ENCODE peak calls at places on chromosomes 3 and 15, in four cellular contexts. One of them, this sample, is unnamed.
A peak's percentile ranks its signal among the peaks of the same experiment; 100 is the strongest.

GRCh38 chr3:10137178-10137577 is 4.4 kb upstream of the VHL start:
- DNase-seq in NCI-H460: no peak
- DNase-seq in fibroblast of gingiva: no peak
- DNase-seq in stimulated activated CD8-positive, alpha-beta memory T cell treated with anti-CD3 and anti-CD28 coated beads, Interleukin-2, amount 100 ng/mL, for 48 hours: no peak
- DNase-seq in this sample: no peak

GRCh38 chr3:140931801-140932200 is 9.8 kb upstream of the SLC25A36 start:
- DNase-seq in NCI-H460: no peak
- DNase-seq in fibroblast of gingiva: no peak
- DNase-seq in stimulated activated CD8-positive, alpha-beta memory T cell treated with anti-CD3 and anti-CD28 coated beads, Interleukin-2, amount 100 ng/mL, for 48 hours: no peak
- DNase-seq in this sample: no peak

GRCh38 chr3:61610316-61610715 is 48.9 kb downstream of the PTPRG start:
- DNase-seq in NCI-H460: no peak
- DNase-seq in fibroblast of gingiva: no peak
- DNase-seq in stimulated activated CD8-positive, alpha-beta memory T cell treated with anti-CD3 and anti-CD28 coated beads, Interleukin-2, amount 100 ng/mL, for 48 hours: no peak
- DNase-seq in this sample: no peak

GRCh38 chr15:57873564-57874209 is 167.2 kb downstream of the POLR2M start:
- DNase-seq in NCI-H460: no peak
- DNase-seq in fibroblast of gingiva: no peak
- DNase-seq in stimulated activated CD8-positive, alpha-beta memory T cell treated with anti-CD3 and anti-CD28 coated beads, Interleukin-2, amount 100 ng/mL, for 48 hours: no peak
- DNase-seq in this sample: no peak

GRCh38 chr3:88828466-88828865 is 279.0 kb upstream of the EPHA3 start:
- DNase-seq in NCI-H460: no peak
- DNase-seq in fibroblast of gingiva: peak; percentile 20
- DNase-seq in stimulated activated CD8-positive, alpha-beta memory T cell treated with anti-CD3 and anti-CD28 coated beads, Interleukin-2, amount 100 ng/mL, for 48 hours: no peak
- DNase-seq in this sample: no peak

GRCh38 chr15:72092691-72093090 is 25.3 kb downstream of the MYO9A start:
- DNase-seq in NCI-H460: no peak
- DNase-seq in fibroblast of gingiva: no peak
- DNase-seq in stimulated activated CD8-positive, alpha-beta memory T cell treated with anti-CD3 and anti-CD28 coated beads, Interleukin-2, amount 100 ng/mL, for 48 hours: no peak
- DNase-seq in this sample: no peak

GRCh38 chr15:47301481-47301880 is 415.8 kb upstream of the SEMA6D start:
- DNase-seq in NCI-H460: no peak
- DNase-seq in fibroblast of gingiva: no peak
- DNase-seq in stimulated activated CD8-positive, alpha-beta memory T cell treated with anti-CD3 and anti-CD28 coated beads, Interleukin-2, amount 100 ng/mL, for 48 hours: no peak
- DNase-seq in this sample: no peak

GRCh38 chr3:61157414-61157813 is 93.8 kb downstream of the FHIT start:
- DNase-seq in NCI-H460: no peak
- DNase-seq in fibroblast of gingiva: no peak
- DNase-seq in stimulated activated CD8-positive, alpha-beta memory T cell treated with anti-CD3 and anti-CD28 coated beads, Interleukin-2, amount 100 ng/mL, for 48 hours: no peak
- DNase-seq in this sample: no peak

GRCh38 chr15:60745469-60745971 is 266.6 kb upstream of the ICE2 start:
- DNase-seq in NCI-H460: no peak
- DNase-seq in fibroblast of gingiva: peak; percentile 35
- DNase-seq in stimulated activated CD8-positive, alpha-beta memory T cell treated with anti-CD3 and anti-CD28 coated beads, Interleukin-2, amount 100 ng/mL, for 48 hours: no peak
- DNase-seq in this sample: no peak

GRCh38 chr3:49199244-49199899 is 28.0 kb downstream of the KLHDC8B start:
- DNase-seq in NCI-H460: no peak
- DNase-seq in fibroblast of gingiva: peak; percentile 85
- DNase-seq in stimulated activated CD8-positive, alpha-beta memory T cell treated with anti-CD3 and anti-CD28 coated beads, Interleukin-2, amount 100 ng/mL, for 48 hours: peak; percentile 9
- DNase-seq in this sample: no peak

GRCh38 chr3:179088306-179088705 is 16.7 kb upstream of the ZMAT3 start:
- DNase-seq in NCI-H460: no peak
- DNase-seq in fibroblast of gingiva: no peak
- DNase-seq in stimulated activated CD8-positive, alpha-beta memory T cell treated with anti-CD3 and anti-CD28 coated beads, Interleukin-2, amount 100 ng/mL, for 48 hours: no peak
- DNase-seq in this sample: peak; percentile 22

GRCh38 chr3:133486658-133487057 is 86.8 kb downstream of the BFSP2 start:
- DNase-seq in NCI-H460: no peak
- DNase-seq in fibroblast of gingiva: no peak
- DNase-seq in stimulated activated CD8-positive, alpha-beta memory T cell treated with anti-CD3 and anti-CD28 coated beads, Interleukin-2, amount 100 ng/mL, for 48 hours: no peak
- DNase-seq in this sample: peak; percentile 23

GRCh38 chr3:122102191-122102935 is 47.2 kb downstream of the CD86 start:
- DNase-seq in NCI-H460: no peak
- DNase-seq in fibroblast of gingiva: no peak
- DNase-seq in stimulated activated CD8-positive, alpha-beta memory T cell treated with anti-CD3 and anti-CD28 coated beads, Interleukin-2, amount 100 ng/mL, for 48 hours: peak; percentile 14
- DNase-seq in this sample: no peak

GRCh38 chr15:44501768-44502366 is 35.1 kb upstream of the EIF3J start:
- DNase-seq in NCI-H460: peak; percentile 38
- DNase-seq in fibroblast of gingiva: peak; percentile 54
- DNase-seq in stimulated activated CD8-positive, alpha-beta memory T cell treated with anti-CD3 and anti-CD28 coated beads, Interleukin-2, amount 100 ng/mL, for 48 hours: no peak
- DNase-seq in this sample: peak; percentile 46

GRCh38 chr15:86355798-86356197 is 276.1 kb downstream of the AGBL1 start:
- DNase-seq in NCI-H460: no peak
- DNase-seq in fibroblast of gingiva: no peak
- DNase-seq in stimulated activated CD8-positive, alpha-beta memory T cell treated with anti-CD3 and anti-CD28 coated beads, Interleukin-2, amount 100 ng/mL, for 48 hours: no peak
- DNase-seq in this sample: peak; percentile 33

GRCh38 chr15:63978511-63979226 is 67.6 kb downstream of the DAPK2 start:
- DNase-seq in NCI-H460: no peak
- DNase-seq in fibroblast of gingiva: peak; percentile 33
- DNase-seq in stimulated activated CD8-positive, alpha-beta memory T cell treated with anti-CD3 and anti-CD28 coated beads, Interleukin-2, amount 100 ng/mL, for 48 hours: no peak
- DNase-seq in this sample: no peak

GRCh38 chr3:78647735-78648134 is 1120.1 kb downstream of the ROBO1 start:
- DNase-seq in NCI-H460: no peak
- DNase-seq in fibroblast of gingiva: no peak
- DNase-seq in stimulated activated CD8-positive, alpha-beta memory T cell treated with anti-CD3 and anti-CD28 coated beads, Interleukin-2, amount 100 ng/mL, for 48 hours: no peak
- DNase-seq in this sample: no peak

GRCh38 chr15:64883097-64883581 is 28.6 kb upstream of the ANKDD1A start:
- DNase-seq in NCI-H460: no peak
- DNase-seq in fibroblast of gingiva: no peak
- DNase-seq in stimulated activated CD8-positive, alpha-beta memory T cell treated with anti-CD3 and anti-CD28 coated beads, Interleukin-2, amount 100 ng/mL, for 48 hours: no peak
- DNase-seq in this sample: no peak

GRCh38 chr3:62139957-62140356 is 233.4 kb downstream of the FEZF2 start:
- DNase-seq in NCI-H460: peak; percentile 47
- DNase-seq in fibroblast of gingiva: peak; percentile 59
- DNase-seq in stimulated activated CD8-positive, alpha-beta memory T cell treated with anti-CD3 and anti-CD28 coated beads, Interleukin-2, amount 100 ng/mL, for 48 hours: no peak
- DNase-seq in this sample: no peak

GRCh38 chr15:75720787-75721461 is 8.3 kb upstream of the CSPG4 start:
- DNase-seq in NCI-H460: peak; percentile 69
- DNase-seq in fibroblast of gingiva: no peak
- DNase-seq in stimulated activated CD8-positive, alpha-beta memory T cell treated with anti-CD3 and anti-CD28 coated beads, Interleukin-2, amount 100 ng/mL, for 48 hours: peak; percentile 34
- DNase-seq in this sample: peak; percentile 83

GRCh38 chr3:21562225-21562624 is 188.8 kb downstream of the ZNF385D start:
- DNase-seq in NCI-H460: no peak
- DNase-seq in fibroblast of gingiva: no peak
- DNase-seq in stimulated activated CD8-positive, alpha-beta memory T cell treated with anti-CD3 and anti-CD28 coated beads, Interleukin-2, amount 100 ng/mL, for 48 hours: no peak
- DNase-seq in this sample: no peak

GRCh38 chr15:76340198-76340801 is 3.7 kb downstream of the ISL2 start:
- DNase-seq in NCI-H460: no peak
- DNase-seq in fibroblast of gingiva: peak; percentile 19
- DNase-seq in stimulated activated CD8-positive, alpha-beta memory T cell treated with anti-CD3 and anti-CD28 coated beads, Interleukin-2, amount 100 ng/mL, for 48 hours: no peak
- DNase-seq in this sample: peak; percentile 44

GRCh38 chr3:42057561-42058211 is 33.5 kb upstream of the TRAK1 start:
- DNase-seq in NCI-H460: no peak
- DNase-seq in fibroblast of gingiva: no peak
- DNase-seq in stimulated activated CD8-positive, alpha-beta memory T cell treated with anti-CD3 and anti-CD28 coated beads, Interleukin-2, amount 100 ng/mL, for 48 hours: no peak
- DNase-seq in this sample: no peak

GRCh38 chr3:187831125-187832051 is 86.1 kb upstream of the BCL6 start:
- DNase-seq in NCI-H460: no peak
- DNase-seq in fibroblast of gingiva: no peak
- DNase-seq in stimulated activated CD8-positive, alpha-beta memory T cell treated with anti-CD3 and anti-CD28 coated beads, Interleukin-2, amount 100 ng/mL, for 48 hours: no peak
- DNase-seq in this sample: no peak

GRCh38 chr3:57110797-57111196 is 50.3 kb downstream of the SPATA12 start:
- DNase-seq in NCI-H460: no peak
- DNase-seq in fibroblast of gingiva: no peak
- DNase-seq in stimulated activated CD8-positive, alpha-beta memory T cell treated with anti-CD3 and anti-CD28 coated beads, Interleukin-2, amount 100 ng/mL, for 48 hours: no peak
- DNase-seq in this sample: no peak

GRCh38 chr3:126522363-126522788 is 1.6 kb upstream of the CHST13 start:
- DNase-seq in NCI-H460: peak; percentile 38
- DNase-seq in fibroblast of gingiva: peak; percentile 32
- DNase-seq in stimulated activated CD8-positive, alpha-beta memory T cell treated with anti-CD3 and anti-CD28 coated beads, Interleukin-2, amount 100 ng/mL, for 48 hours: no peak
- DNase-seq in this sample: peak; percentile 64

GRCh38 chr3:51953445-51953844 is 1.7 kb upstream of the GPR62 start:
- DNase-seq in NCI-H460: no peak
- DNase-seq in fibroblast of gingiva: peak; percentile 77
- DNase-seq in stimulated activated CD8-positive, alpha-beta memory T cell treated with anti-CD3 and anti-CD28 coated beads, Interleukin-2, amount 100 ng/mL, for 48 hours: no peak
- DNase-seq in this sample: no peak

GRCh38 chr3:5309181-5309580 is 121.7 kb downstream of the EDEM1 start:
- DNase-seq in NCI-H460: no peak
- DNase-seq in fibroblast of gingiva: no peak
- DNase-seq in stimulated activated CD8-positive, alpha-beta memory T cell treated with anti-CD3 and anti-CD28 coated beads, Interleukin-2, amount 100 ng/mL, for 48 hours: no peak
- DNase-seq in this sample: no peak

GRCh38 chr3:193499152-193499551 is 55.5 kb downstream of the ATP13A4 start:
- DNase-seq in NCI-H460: no peak
- DNase-seq in fibroblast of gingiva: no peak
- DNase-seq in stimulated activated CD8-positive, alpha-beta memory T cell treated with anti-CD3 and anti-CD28 coated beads, Interleukin-2, amount 100 ng/mL, for 48 hours: no peak
- DNase-seq in this sample: no peak